ENCODE peak calls at places on chromosomes 12 and 14, in five cellular contexts. T, B, A, K and R are unnamed samples.

GRCh38 chr12:94545937-94546771 is 86.5 kb upstream of the CEP83 start:
- DNase-seq in T (peak; percentile 87), B (peak; percentile 36), A (no peak), K (no peak), R (peak; percentile 49)

GRCh38 chr12:124586756-124587155 is 19.3 kb upstream of the NCOR2 start:
- DNase-seq in T (no peak), B (no peak), A (no peak), K (no peak), R (no peak)

GRCh38 chr12:127628655-127629054 is 638.3 kb upstream of the TMEM132C start:
- DNase-seq in T (peak; percentile 32), B (no peak), A (no peak), K (no peak), R (peak; percentile 42)

GRCh38 chr12:13194462-13195110 is 1.9 kb upstream of the EMP1 start:
- DNase-seq in T (no peak), B (no peak), A (no peak), K (no peak), R (no peak)

GRCh38 chr12:66118240-66118891 is 12.2 kb downstream of the LLPH start:
- DNase-seq in T (peak; percentile 66), B (no peak), A (no peak), K (no peak), R (no peak)

GRCh38 chr12:102548543-102548942 is 68.2 kb upstream of the IGF1 start:
- DNase-seq in T (no peak), B (no peak), A (no peak), K (no peak), R (no peak)

GRCh38 chr14:63616015-63616414 is 25.7 kb downstream of the WDR89 start:
- DNase-seq in T (no peak), B (no peak), A (no peak), K (no peak), R (no peak)

GRCh38 chr12:69553626-69554248 is 31.5 kb upstream of the CCT2 start:
- DNase-seq in T (peak; percentile 29), B (no peak), A (no peak), K (no peak), R (peak; percentile 41)

GRCh38 chr14:54529811-54530210 is 20.1 kb downstream of the CGRRF1 start:
- DNase-seq in T (no peak), B (no peak), A (no peak), K (no peak), R (no peak)

GRCh38 chr14:25607095-25607657 is 557.2 kb upstream of the STXBP6 start:
- DNase-seq in T (no peak), B (no peak), A (no peak), K (no peak), R (no peak)

GRCh38 chr12:24948816-24949722 is at the start of gene BCAT1:
- DNase-seq in T (peak; percentile 92), B (no peak), A (peak; percentile 80), K (peak; percentile 37), R (peak; percentile 32)

GRCh38 chr14:61188196-61188595 is 92.9 kb downstream of the TMEM30B start:
- DNase-seq in T (peak; percentile 66), B (no peak), A (no peak), K (no peak), R (no peak)

GRCh38 chr14:73944432-73945158 is 5.3 kb downstream of the FAM161B start:
- DNase-seq in T (no peak), B (no peak), A (no peak), K (no peak), R (no peak)

GRCh38 chr12:14962180-14962579 is 779 bp upstream of the ARHGDIB start:
- DNase-seq in T (no peak), B (no peak), A (no peak), K (no peak), R (no peak)

GRCh38 chr14:31194095-31194494 is 13.5 kb downstream of the HECTD1 start:
- DNase-seq in T (no peak), B (no peak), A (no peak), K (no peak), R (no peak)

GRCh38 chr12:38327356-38327755 is 10.8 kb downstream of the ALG10B start:
- DNase-seq in T (no peak), B (no peak), A (no peak), K (no peak), R (no peak)

GRCh38 chr12:87304406-87304805 is 724.8 kb downstream of the C12orf50 start:
- DNase-seq in T (no peak), B (no peak), A (no peak), K (no peak), R (no peak)

GRCh38 chr12:100668939-100669536 is 95.6 kb downstream of the GAS2L3 start:
- DNase-seq in T (peak; percentile 85), B (peak; percentile 26), A (peak; percentile 51), K (peak; percentile 53), R (peak; percentile 23)

GRCh38 chr12:56487448-56488040 is 417 bp downstream of the GLS2 start:
- DNase-seq in T (peak; percentile 52), B (no peak), A (no peak), K (no peak), R (peak; percentile 34)

GRCh38 chr12:122029620-122030426 is 8.1 kb downstream of the BCL7A start:
- DNase-seq in T (no peak), B (no peak), A (no peak), K (no peak), R (no peak)

GRCh38 chr12:92074889-92075288 is 70.8 kb downstream of the BTG1 start:
- DNase-seq in T (no peak), B (no peak), A (no peak), K (no peak), R (no peak)

GRCh38 chr12:119804011-119804641 is 73.0 kb downstream of the CIT start:
- DNase-seq in T (peak; percentile 78), B (peak; percentile 69), A (no peak), K (peak; percentile 27), R (peak; percentile 78)

GRCh38 chr12:13536219-13536910 is 339.8 kb downstream of the EMP1 start:
- DNase-seq in T (no peak), B (no peak), A (no peak), K (no peak), R (no peak)

GRCh38 chr12:52244615-52244994 is 11.6 kb downstream of the KRT7 start:
- DNase-seq in T (no peak), B (no peak), A (no peak), K (no peak), R (no peak)

GRCh38 chr12:122097641-122098364 is 19.2 kb downstream of the MLXIP start:
- DNase-seq in T (no peak), B (peak; percentile 41), A (no peak), K (no peak), R (no peak)

GRCh38 chr12:113051759-113052158 is 4.8 kb upstream of the DTX1 start:
- DNase-seq in T (no peak), B (no peak), A (no peak), K (no peak), R (no peak)

GRCh38 chr14:39212034-39212433 is 21.7 kb upstream of the MIA2 start:
- DNase-seq in T (no peak), B (no peak), A (no peak), K (no peak), R (no peak)

GRCh38 chr14:60311417-60311816 is 62.4 kb downstream of the PPM1A start:
- DNase-seq in T (no peak), B (no peak), A (no peak), K (no peak), R (no peak)

GRCh38 chr12:44246481-44247105 is 410.7 kb downstream of the TMEM117 start:
- DNase-seq in T (no peak), B (no peak), A (no peak), K (no peak), R (no peak)

GRCh38 chr12:131137836-131138637 is 184.3 kb downstream of the ADGRD1 start:
- DNase-seq in T (no peak), B (no peak), A (no peak), K (no peak), R (no peak)

GRCh38 chr12:52300796-52301691 is 9.7 kb upstream of the KRT81 start:
- DNase-seq in T (no peak), B (no peak), A (no peak), K (peak; percentile 3), R (no peak)

GRCh38 chr12:4274960-4275868 is 1.7 kb downstream of the CCND2 start:
- DNase-seq in T (peak; percentile 61), B (no peak), A (no peak), K (no peak), R (no peak)

GRCh38 chr14:104658325-104658712 is 31.1 kb upstream of the INF2 start:
- DNase-seq in T (no peak), B (no peak), A (no peak), K (no peak), R (no peak)

GRCh38 chr14:69631509-69631908 is 20.1 kb downstream of the SUSD6 start:
- DNase-seq in T (no peak), B (no peak), A (no peak), K (no peak), R (no peak)

GRCh38 chr12:62260733-62261683 is 804 bp downstream of the USP15 start:
- DNase-seq in T (peak; percentile 73), B (peak; percentile 43), A (peak; percentile 91), K (no peak), R (peak; percentile 63)

GRCh38 chr12:124964251-124964650 is 24.7 kb downstream of the DHX37 start:
- DNase-seq in T (no peak), B (no peak), A (no peak), K (no peak), R (no peak)